ENCODE peak calls at places on chromosomes 13 and 19, in nine cellular contexts. One of them, this sample, is unnamed. For H3K4me1, the result is how much of the 10 kb centered on the place peaks cover.

GRCh38 chr19:54345938-54346386 is 7.0 kb upstream of the LILRA4 start:
- DNase-seq in pancreas: no peak
- DNase-seq in colonic mucosa: no peak
- DNase-seq in adrenal gland: no peak
- DNase-seq in cardiac muscle cell: no peak
- DNase-seq in heart right ventricle: no peak
- DNase-seq in upper lobe of right lung: peak
- DNase-seq in tibial nerve: no peak
- DNase-seq in left ventricle myocardium inferior: no peak
- DNase-seq in this sample: no peak

GRCh38 chr13:98909016-98909415 is 68.8 kb downstream of the DOCK9 start:
- DNase-seq in heart right ventricle: no peak
- DNase-seq in pancreas: no peak
- DNase-seq in tibial nerve: no peak
- DNase-seq in upper lobe of right lung: no peak
- DNase-seq in adrenal gland: no peak
- DNase-seq in left ventricle myocardium inferior: no peak
- DNase-seq in colonic mucosa: no peak
- DNase-seq in cardiac muscle cell: no peak
- DNase-seq in this sample: no peak

GRCh38 chr13:49466240-49466914 is 22.3 kb downstream of the SETDB2 start:
- DNase-seq in adrenal gland: no peak
- DNase-seq in pancreas: no peak
- DNase-seq in heart right ventricle: no peak
- DNase-seq in colonic mucosa: no peak
- DNase-seq in cardiac muscle cell: no peak
- DNase-seq in left ventricle myocardium inferior: no peak
- DNase-seq in upper lobe of right lung: no peak
- DNase-seq in tibial nerve: no peak
- DNase-seq in this sample: no peak

GRCh38 chr19:46615966-46616365 is 8.9 kb downstream of the PTGIR start:
- DNase-seq in left ventricle myocardium inferior: peak
- DNase-seq in pancreas: peak
- DNase-seq in colonic mucosa: no peak
- DNase-seq in heart right ventricle: no peak
- DNase-seq in upper lobe of right lung: no peak
- DNase-seq in adrenal gland: no peak
- DNase-seq in tibial nerve: no peak
- DNase-seq in cardiac muscle cell: no peak
- DNase-seq in this sample: no peak

GRCh38 chr13:73898276-73898675 is 235.9 kb downstream of the KLF12 start:
- DNase-seq in tibial nerve: no peak
- DNase-seq in heart right ventricle: no peak
- DNase-seq in colonic mucosa: no peak
- DNase-seq in adrenal gland: no peak
- DNase-seq in pancreas: no peak
- DNase-seq in left ventricle myocardium inferior: no peak
- DNase-seq in cardiac muscle cell: no peak
- DNase-seq in upper lobe of right lung: no peak
- DNase-seq in this sample: no peak

GRCh38 chr19:29404015-29404414 is 121.8 kb upstream of the VSTM2B start:
- DNase-seq in heart right ventricle: no peak
- DNase-seq in left ventricle myocardium inferior: no peak
- DNase-seq in upper lobe of right lung: no peak
- DNase-seq in pancreas: no peak
- DNase-seq in tibial nerve: no peak
- DNase-seq in adrenal gland: no peak
- DNase-seq in colonic mucosa: no peak
- DNase-seq in cardiac muscle cell: no peak
- DNase-seq in this sample: no peak

GRCh38 chr19:29682236-29682895 is 17.1 kb downstream of the PLEKHF1 start:
- DNase-seq in tibial nerve: no peak
- DNase-seq in cardiac muscle cell: no peak
- DNase-seq in heart right ventricle: no peak
- DNase-seq in pancreas: no peak
- DNase-seq in left ventricle myocardium inferior: no peak
- DNase-seq in colonic mucosa: no peak
- DNase-seq in upper lobe of right lung: no peak
- DNase-seq in adrenal gland: no peak
- DNase-seq in this sample: no peak

GRCh38 chr13:113836917-113837553 is 26.8 kb downstream of the GAS6 start:
- DNase-seq in upper lobe of right lung: no peak
- DNase-seq in pancreas: peak
- DNase-seq in cardiac muscle cell: peak
- DNase-seq in heart right ventricle: peak
- DNase-seq in adrenal gland: peak
- DNase-seq in tibial nerve: peak
- DNase-seq in colonic mucosa: peak
- DNase-seq in left ventricle myocardium inferior: peak
- DNase-seq in this sample: no peak

GRCh38 chr19:48752511-48753365 is at the start of gene FUT1:
- DNase-seq in colonic mucosa: peak
- DNase-seq in tibial nerve: no peak
- DNase-seq in heart right ventricle: peak
- DNase-seq in upper lobe of right lung: peak
- DNase-seq in adrenal gland: no peak
- DNase-seq in cardiac muscle cell: peak
- DNase-seq in left ventricle myocardium inferior: peak
- DNase-seq in pancreas: peak
- DNase-seq in this sample: peak

GRCh38 chr13:24341439-24341838 is 32.1 kb downstream of the C1QTNF9 start:
- DNase-seq in left ventricle myocardium inferior: no peak
- DNase-seq in colonic mucosa: no peak
- DNase-seq in upper lobe of right lung: no peak
- DNase-seq in heart right ventricle: no peak
- DNase-seq in cardiac muscle cell: no peak
- DNase-seq in adrenal gland: no peak
- DNase-seq in tibial nerve: no peak
- DNase-seq in pancreas: no peak
- DNase-seq in this sample: no peak

GRCh38 chr13:76723551-76724232 is 162.5 kb downstream of the KCTD12 start:
- DNase-seq in upper lobe of right lung: no peak
- DNase-seq in cardiac muscle cell: no peak
- DNase-seq in adrenal gland: peak
- DNase-seq in tibial nerve: no peak
- DNase-seq in pancreas: no peak
- DNase-seq in colonic mucosa: no peak
- DNase-seq in heart right ventricle: no peak
- DNase-seq in left ventricle myocardium inferior: peak
- DNase-seq in this sample: no peak

GRCh38 chr19:58037927-58038687 is 4.3 kb downstream of the ZSCAN1 start:
- DNase-seq in tibial nerve: no peak
- DNase-seq in colonic mucosa: no peak
- DNase-seq in heart right ventricle: peak
- DNase-seq in pancreas: no peak
- DNase-seq in cardiac muscle cell: no peak
- DNase-seq in upper lobe of right lung: no peak
- DNase-seq in left ventricle myocardium inferior: no peak
- DNase-seq in adrenal gland: no peak
- DNase-seq in this sample: no peak

GRCh38 chr19:10565028-10565566 is 713 bp downstream of the KRI1 start:
- DNase-seq in upper lobe of right lung: peak
- DNase-seq in heart right ventricle: no peak
- DNase-seq in pancreas: no peak
- DNase-seq in cardiac muscle cell: peak
- DNase-seq in colonic mucosa: peak
- DNase-seq in adrenal gland: no peak
- DNase-seq in left ventricle myocardium inferior: no peak
- DNase-seq in tibial nerve: no peak
- DNase-seq in this sample: peak

GRCh38 chr19:19465436-19466070 is 49.8 kb downstream of the TSSK6 start:
- DNase-seq in left ventricle myocardium inferior: no peak
- DNase-seq in upper lobe of right lung: no peak
- DNase-seq in cardiac muscle cell: no peak
- DNase-seq in heart right ventricle: no peak
- DNase-seq in pancreas: peak
- DNase-seq in tibial nerve: no peak
- DNase-seq in colonic mucosa: no peak
- DNase-seq in adrenal gland: no peak
- DNase-seq in this sample: no peak

GRCh38 chr13:94596575-94596971 is 621 bp upstream of the TGDS start:
- DNase-seq in cardiac muscle cell: no peak
- DNase-seq in pancreas: no peak
- DNase-seq in tibial nerve: no peak
- DNase-seq in colonic mucosa: peak
- DNase-seq in upper lobe of right lung: no peak
- DNase-seq in left ventricle myocardium inferior: no peak
- DNase-seq in adrenal gland: no peak
- DNase-seq in heart right ventricle: no peak
- DNase-seq in this sample: no peak

GRCh38 chr13:94598281-94598680 is 2.3 kb upstream of the TGDS start:
- DNase-seq in left ventricle myocardium inferior: no peak
- DNase-seq in upper lobe of right lung: no peak
- DNase-seq in adrenal gland: no peak
- DNase-seq in tibial nerve: no peak
- DNase-seq in heart right ventricle: no peak
- DNase-seq in cardiac muscle cell: no peak
- DNase-seq in colonic mucosa: no peak
- DNase-seq in pancreas: no peak
- DNase-seq in this sample: no peak

GRCh38 chr13:94595943-94596574 is at the start of gene TGDS:
- DNase-seq in colonic mucosa: peak
- DNase-seq in pancreas: peak
- DNase-seq in heart right ventricle: peak
- DNase-seq in upper lobe of right lung: peak
- DNase-seq in adrenal gland: peak
- DNase-seq in left ventricle myocardium inferior: peak
- DNase-seq in tibial nerve: peak
- DNase-seq in cardiac muscle cell: peak
- DNase-seq in this sample: peak

GRCh38 chr13:94590744-94591143 is 5.2 kb downstream of the TGDS start:
- DNase-seq in tibial nerve: no peak
- DNase-seq in pancreas: no peak
- DNase-seq in left ventricle myocardium inferior: no peak
- DNase-seq in cardiac muscle cell: no peak
- DNase-seq in heart right ventricle: no peak
- DNase-seq in adrenal gland: no peak
- DNase-seq in colonic mucosa: no peak
- DNase-seq in upper lobe of right lung: no peak
- DNase-seq in this sample: no peak

DNA sequence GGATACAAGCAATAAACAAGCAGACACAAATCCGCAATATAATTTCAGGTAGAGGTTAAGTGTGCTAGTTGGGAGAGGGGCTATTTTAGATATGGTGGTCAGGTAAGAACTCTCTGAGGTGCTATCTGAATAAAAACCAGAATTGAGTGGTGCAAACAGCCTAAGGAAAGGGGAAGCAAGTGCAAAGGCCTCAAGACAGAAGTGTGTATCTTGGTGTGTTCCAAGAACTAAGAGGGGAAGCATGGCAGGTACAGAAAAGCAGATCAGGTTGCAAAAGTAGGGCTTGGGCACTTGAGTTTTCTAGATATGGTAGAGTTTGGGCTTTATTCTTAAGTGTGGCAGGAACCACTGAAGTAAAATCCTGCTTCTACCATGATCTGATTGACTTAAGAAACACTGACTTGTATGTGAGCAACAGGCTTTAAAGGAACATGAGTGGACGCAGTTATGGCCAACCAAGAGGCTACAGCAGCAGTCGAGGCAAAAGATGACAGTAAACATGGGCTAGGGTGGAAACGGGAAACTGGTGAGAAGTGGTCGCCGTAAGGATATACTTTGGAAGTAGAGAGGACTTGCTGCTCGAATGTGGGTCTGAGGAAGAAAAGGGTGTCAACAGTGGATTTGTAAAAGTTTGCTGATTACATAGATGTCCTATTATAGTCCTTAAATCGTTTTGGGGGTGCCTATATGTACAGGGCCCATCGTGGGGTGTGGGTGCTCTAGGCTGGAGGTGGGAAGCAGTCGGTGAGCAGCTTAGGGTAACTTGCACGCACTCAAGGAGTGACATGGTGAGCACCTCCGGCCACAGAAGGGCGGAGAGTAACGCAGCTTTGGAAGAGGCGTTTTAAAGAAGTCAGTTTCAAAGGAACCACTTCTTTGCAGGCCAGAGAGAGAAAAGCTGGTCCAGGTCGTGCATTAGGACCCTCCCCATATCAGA is 678 bp downstream of the TGDS start:
- DNase-seq in heart right ventricle: no peak
- DNase-seq in adrenal gland: no peak
- DNase-seq in cardiac muscle cell: peak
- DNase-seq in left ventricle myocardium inferior: no peak
- DNase-seq in pancreas: no peak
- DNase-seq in tibial nerve: no peak
- DNase-seq in upper lobe of right lung: no peak
- DNase-seq in colonic mucosa: peak
- DNase-seq in this sample: no peak
- H3K27ac ChIP-seq in heart right ventricle: peak
- H3K27ac ChIP-seq in adrenal gland: peak
- H3K27ac ChIP-seq in cardiac muscle cell: peak
- H3K27ac ChIP-seq in left ventricle myocardium inferior: peak
- H3K27ac ChIP-seq in pancreas: peak
- H3K27ac ChIP-seq in tibial nerve: peak
- H3K27ac ChIP-seq in upper lobe of right lung: peak
- H3K27ac ChIP-seq in colonic mucosa: peak
- H3K27ac ChIP-seq in this sample: peak

GRCh38 chr19:13103585-13103923 is 896 bp upstream of the LYL1 start:
- DNase-seq in heart right ventricle: no peak
- DNase-seq in adrenal gland: no peak
- DNase-seq in upper lobe of right lung: no peak
- DNase-seq in tibial nerve: no peak
- DNase-seq in cardiac muscle cell: no peak
- DNase-seq in left ventricle myocardium inferior: no peak
- DNase-seq in colonic mucosa: no peak
- DNase-seq in pancreas: no peak
- DNase-seq in this sample: no peak
- H3K4me1 ChIP-seq in heart right ventricle: half or more
- H3K4me1 ChIP-seq in adrenal gland: under half
- H3K4me1 ChIP-seq in upper lobe of right lung: under half
- H3K4me1 ChIP-seq in tibial nerve: under half
- H3K4me1 ChIP-seq in cardiac muscle cell: under half
- H3K4me1 ChIP-seq in left ventricle myocardium inferior: half or more
- H3K4me1 ChIP-seq in colonic mucosa: under half
- H3K4me1 ChIP-seq in pancreas: under half
- H3K4me1 ChIP-seq in this sample: under half

GRCh38 chr13:30112602-30113435 is 194.5 kb downstream of the KATNAL1 start:
- DNase-seq in pancreas: peak
- DNase-seq in tibial nerve: peak
- DNase-seq in adrenal gland: peak
- DNase-seq in colonic mucosa: peak
- DNase-seq in heart right ventricle: peak
- DNase-seq in left ventricle myocardium inferior: peak
- DNase-seq in cardiac muscle cell: peak
- DNase-seq in upper lobe of right lung: peak
- DNase-seq in this sample: peak
- TF ChIP-seq CTCF in pancreas: peak
- TF ChIP-seq CTCF in tibial nerve: peak
- TF ChIP-seq CTCF in adrenal gland: peak
- TF ChIP-seq CTCF in colonic mucosa: peak
- TF ChIP-seq CTCF in heart right ventricle: peak
- TF ChIP-seq CTCF in left ventricle myocardium inferior: peak
- TF ChIP-seq CTCF in cardiac muscle cell: peak
- TF ChIP-seq CTCF in upper lobe of right lung: peak
- TF ChIP-seq CTCF in this sample: peak

DNA sequence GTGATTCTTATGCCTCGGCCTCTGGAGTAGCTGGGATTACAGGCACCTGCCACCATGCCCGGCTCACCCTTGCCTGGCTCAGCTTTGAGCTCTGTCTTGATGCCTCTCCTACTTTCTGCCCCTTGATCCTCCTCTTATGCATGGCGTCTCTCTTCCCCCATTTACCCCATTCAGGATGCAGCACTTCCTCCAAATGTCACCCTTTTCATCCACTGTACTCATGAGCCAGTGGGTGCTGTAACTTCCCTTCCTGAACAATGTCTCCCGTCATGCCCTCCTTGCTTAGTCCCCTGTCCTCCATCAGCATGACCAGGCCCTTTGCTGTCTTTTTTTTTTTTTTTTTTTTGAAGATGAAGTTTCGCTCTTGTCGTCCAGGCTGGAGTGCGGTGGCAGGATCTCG is 3.4 kb upstream of the SIGLEC9 start:
- DNase-seq in adrenal gland: no peak
- DNase-seq in cardiac muscle cell: no peak
- DNase-seq in upper lobe of right lung: no peak
- DNase-seq in tibial nerve: no peak
- DNase-seq in left ventricle myocardium inferior: no peak
- DNase-seq in pancreas: no peak
- DNase-seq in heart right ventricle: no peak
- DNase-seq in colonic mucosa: no peak
- DNase-seq in this sample: no peak
- H3K27ac ChIP-seq in adrenal gland: no peak
- H3K27ac ChIP-seq in cardiac muscle cell: no peak
- H3K27ac ChIP-seq in upper lobe of right lung: no peak
- H3K27ac ChIP-seq in tibial nerve: no peak
- H3K27ac ChIP-seq in left ventricle myocardium inferior: no peak
- H3K27ac ChIP-seq in pancreas: no peak
- H3K27ac ChIP-seq in heart right ventricle: no peak
- H3K27ac ChIP-seq in colonic mucosa: no peak
- H3K27ac ChIP-seq in this sample: no peak